ENCODE peak calls at places on chromosomes 5 and 9, in seven cellular contexts. One of them, this sample, is unnamed.

GRCh38 chr9:103533318-103533717 is 538.2 kb downstream of the CYLC2 start:
- DNase-seq in GM12878: no peak
- DNase-seq in neuronal stem cell: no peak
- DNase-seq in PC-3: no peak
- DNase-seq in trophoblast cell: no peak
- DNase-seq in IMR-90: no peak
- DNase-seq in SK-N-SH: no peak
- DNase-seq in this sample: no peak

GRCh38 chr9:73549991-73550390 is 398.3 kb downstream of the ANXA1 start:
- DNase-seq in trophoblast cell: no peak
- DNase-seq in IMR-90: no peak
- DNase-seq in GM12878: no peak
- DNase-seq in PC-3: no peak
- DNase-seq in neuronal stem cell: no peak
- DNase-seq in SK-N-SH: no peak
- DNase-seq in this sample: no peak

GRCh38 chr9:77946969-77947368 is 84.6 kb downstream of the GNAQ start:
- DNase-seq in neuronal stem cell: no peak
- DNase-seq in PC-3: peak; percentile 5
- DNase-seq in GM12878: no peak
- DNase-seq in trophoblast cell: no peak
- DNase-seq in SK-N-SH: no peak
- DNase-seq in IMR-90: no peak
- DNase-seq in this sample: no peak

GRCh38 chr5:171840701-171841522 is 55.3 kb downstream of the SMIM23 start:
- DNase-seq in SK-N-SH: no peak
- DNase-seq in neuronal stem cell: no peak
- DNase-seq in trophoblast cell: peak; percentile 72
- DNase-seq in PC-3: no peak
- DNase-seq in GM12878: no peak
- DNase-seq in IMR-90: no peak
- DNase-seq in this sample: no peak

GRCh38 chr5:149583394-149583793 is 2.1 kb downstream of the ARHGEF37 start:
- DNase-seq in SK-N-SH: no peak
- DNase-seq in trophoblast cell: no peak
- DNase-seq in GM12878: no peak
- DNase-seq in neuronal stem cell: no peak
- DNase-seq in IMR-90: no peak
- DNase-seq in PC-3: peak; percentile 29
- DNase-seq in this sample: peak; percentile 75

GRCh38 chr5:151156732-151157402 is 712 bp downstream of the ANXA6 start:
- DNase-seq in PC-3: no peak
- DNase-seq in GM12878: no peak
- DNase-seq in SK-N-SH: peak; percentile 62
- DNase-seq in trophoblast cell: no peak
- DNase-seq in neuronal stem cell: no peak
- DNase-seq in IMR-90: peak; percentile 23
- DNase-seq in this sample: peak; percentile 55

GRCh38 chr5:148933903-148934432 is 107.6 kb downstream of the ADRB2 start:
- DNase-seq in neuronal stem cell: no peak
- DNase-seq in GM12878: no peak
- DNase-seq in trophoblast cell: no peak
- DNase-seq in SK-N-SH: no peak
- DNase-seq in PC-3: no peak
- DNase-seq in IMR-90: no peak
- DNase-seq in this sample: no peak

GRCh38 chr5:170297589-170298462 is at the start of gene LCP2:
- DNase-seq in SK-N-SH: no peak
- DNase-seq in neuronal stem cell: no peak
- DNase-seq in GM12878: no peak
- DNase-seq in PC-3: no peak
- DNase-seq in IMR-90: no peak
- DNase-seq in trophoblast cell: no peak
- DNase-seq in this sample: no peak

GRCh38 chr9:37037744-37038640 is 3.9 kb upstream of the PAX5 start:
- DNase-seq in neuronal stem cell: no peak
- DNase-seq in PC-3: no peak
- DNase-seq in SK-N-SH: peak; percentile 65
- DNase-seq in trophoblast cell: no peak
- DNase-seq in GM12878: no peak
- DNase-seq in IMR-90: no peak
- DNase-seq in this sample: no peak

GRCh38 chr9:38622083-38622674 is 1.8 kb upstream of the ANKRD18A start:
- DNase-seq in trophoblast cell: peak; percentile 47
- DNase-seq in PC-3: peak; percentile 59
- DNase-seq in neuronal stem cell: peak; percentile 29
- DNase-seq in SK-N-SH: peak; percentile 64
- DNase-seq in IMR-90: no peak
- DNase-seq in GM12878: no peak
- DNase-seq in this sample: peak; percentile 50

GRCh38 chr9:104836235-104836634 is 72.3 kb downstream of the NIPSNAP3B start:
- DNase-seq in IMR-90: peak; percentile 15
- DNase-seq in SK-N-SH: peak; percentile 56
- DNase-seq in PC-3: no peak
- DNase-seq in GM12878: no peak
- DNase-seq in neuronal stem cell: no peak
- DNase-seq in trophoblast cell: no peak
- DNase-seq in this sample: no peak

GRCh38 chr5:10370931-10371330 is 17.4 kb downstream of the MARCHF6 start:
- DNase-seq in GM12878: no peak
- DNase-seq in trophoblast cell: no peak
- DNase-seq in PC-3: no peak
- DNase-seq in neuronal stem cell: no peak
- DNase-seq in SK-N-SH: no peak
- DNase-seq in IMR-90: no peak
- DNase-seq in this sample: no peak

GRCh38 chr9:87714819-87715218 is 11.1 kb upstream of the CTSL start:
- DNase-seq in trophoblast cell: peak; percentile 66
- DNase-seq in GM12878: no peak
- DNase-seq in PC-3: peak; percentile 68
- DNase-seq in neuronal stem cell: no peak
- DNase-seq in SK-N-SH: no peak
- DNase-seq in IMR-90: peak; percentile 90
- DNase-seq in this sample: peak; percentile 87

GRCh38 chr9:6646028-6646636 is 603 bp upstream of the GLDC start:
- DNase-seq in PC-3: peak; percentile 17
- DNase-seq in IMR-90: no peak
- DNase-seq in trophoblast cell: peak; percentile 59
- DNase-seq in neuronal stem cell: no peak
- DNase-seq in SK-N-SH: no peak
- DNase-seq in GM12878: no peak
- DNase-seq in this sample: peak; percentile 6
- H3K9ac ChIP-seq in PC-3: peak overlapping the region; percentile 63
- H3K9ac ChIP-seq in IMR-90: no peak overlapping the region
- H3K9ac ChIP-seq in trophoblast cell: no peak overlapping the region
- H3K9ac ChIP-seq in neuronal stem cell: peak overlapping the region; percentile 82
- H3K9ac ChIP-seq in SK-N-SH: peak overlapping the region; percentile 39
- H3K9ac ChIP-seq in GM12878: peak overlapping the region; percentile 73
- H3K9ac ChIP-seq in this sample: no peak overlapping the region

DNA sequence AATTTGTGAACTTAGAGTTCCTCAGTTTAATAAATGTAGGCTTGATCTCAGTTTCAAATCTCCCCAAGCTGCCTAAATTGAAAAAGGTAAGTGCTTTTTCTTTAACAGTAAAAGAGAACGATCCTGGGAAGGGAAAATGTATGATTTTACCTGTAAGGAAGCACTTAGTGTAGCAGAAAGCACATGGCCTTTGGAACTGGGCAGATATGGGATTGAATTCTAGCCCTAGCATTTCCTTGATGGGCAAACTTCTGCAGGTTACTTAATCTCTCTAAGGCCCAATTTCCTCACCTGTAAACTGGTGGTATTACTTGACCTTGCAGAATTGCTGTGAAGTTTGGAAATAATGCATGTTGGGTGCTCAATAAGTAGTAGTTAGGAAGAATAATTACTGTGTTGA is 11.6 kb downstream of the ANP32B start:
- DNase-seq in PC-3: no peak
- DNase-seq in IMR-90: no peak
- DNase-seq in neuronal stem cell: no peak
- DNase-seq in SK-N-SH: no peak
- DNase-seq in GM12878: no peak
- DNase-seq in trophoblast cell: no peak
- DNase-seq in this sample: no peak
- H3K4me3 ChIP-seq in PC-3: no peak overlapping the region
- H3K4me3 ChIP-seq in IMR-90: no peak overlapping the region
- H3K4me3 ChIP-seq in neuronal stem cell: no peak overlapping the region
- H3K4me3 ChIP-seq in SK-N-SH: no peak overlapping the region
- H3K4me3 ChIP-seq in GM12878: no peak overlapping the region
- H3K4me3 ChIP-seq in trophoblast cell: no peak overlapping the region
- H3K4me3 ChIP-seq in this sample: no peak overlapping the region

DNA sequence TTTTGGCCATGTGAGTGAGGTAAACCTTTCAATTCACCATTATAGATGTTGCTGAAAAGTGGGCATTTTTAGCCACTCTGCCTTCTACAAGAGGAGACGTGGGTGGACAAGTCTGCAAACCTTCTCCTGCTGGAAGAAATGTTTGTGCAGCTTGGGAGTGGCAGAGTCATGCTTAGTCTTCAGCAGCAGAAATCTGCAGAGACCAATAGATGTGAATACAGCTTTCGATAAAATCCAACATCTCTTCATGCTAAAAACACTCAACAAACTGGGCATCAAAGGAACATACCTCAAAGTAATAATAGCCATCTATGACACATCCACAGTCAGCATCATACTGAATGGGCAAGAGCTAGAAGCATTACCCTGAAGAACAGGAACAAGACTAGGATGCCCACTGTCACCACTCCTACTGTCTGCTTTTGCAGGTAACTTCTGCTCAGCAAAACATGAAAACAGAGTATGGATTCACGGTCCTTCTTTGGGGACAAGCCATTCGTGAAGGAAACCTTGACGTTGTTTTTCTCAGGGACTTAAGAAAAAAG is 91.3 kb downstream of the RALGPS1 start:
- DNase-seq in GM12878: no peak
- DNase-seq in trophoblast cell: no peak
- DNase-seq in SK-N-SH: no peak
- DNase-seq in IMR-90: no peak
- DNase-seq in PC-3: no peak
- DNase-seq in neuronal stem cell: no peak
- DNase-seq in this sample: no peak
- H3K9ac ChIP-seq in GM12878: peak overlapping the region; percentile 10
- H3K9ac ChIP-seq in trophoblast cell: no peak overlapping the region
- H3K9ac ChIP-seq in SK-N-SH: no peak overlapping the region
- H3K9ac ChIP-seq in IMR-90: no peak overlapping the region
- H3K9ac ChIP-seq in PC-3: no peak overlapping the region
- H3K9ac ChIP-seq in neuronal stem cell: no peak overlapping the region
- H3K9ac ChIP-seq in this sample: no peak overlapping the region

GRCh38 chr5:68709229-68709628 is 384.6 kb upstream of the SLC30A5 start:
- DNase-seq in trophoblast cell: no peak
- DNase-seq in SK-N-SH: no peak
- DNase-seq in GM12878: no peak
- DNase-seq in PC-3: no peak
- DNase-seq in neuronal stem cell: no peak
- DNase-seq in IMR-90: no peak
- DNase-seq in this sample: no peak

GRCh38 chr5:68708842-68709170 is 385.0 kb upstream of the SLC30A5 start:
- DNase-seq in IMR-90: no peak
- DNase-seq in trophoblast cell: no peak
- DNase-seq in PC-3: no peak
- DNase-seq in GM12878: no peak
- DNase-seq in SK-N-SH: no peak
- DNase-seq in neuronal stem cell: no peak
- DNase-seq in this sample: peak; percentile 29

GRCh38 chr5:68710514-68710913 is 383.3 kb upstream of the SLC30A5 start:
- DNase-seq in PC-3: no peak
- DNase-seq in IMR-90: no peak
- DNase-seq in SK-N-SH: no peak
- DNase-seq in GM12878: peak; percentile 16
- DNase-seq in trophoblast cell: no peak
- DNase-seq in neuronal stem cell: no peak
- DNase-seq in this sample: no peak

GRCh38 chr5:68714810-68715209 is 379.0 kb upstream of the SLC30A5 start:
- DNase-seq in PC-3: no peak
- DNase-seq in neuronal stem cell: no peak
- DNase-seq in GM12878: no peak
- DNase-seq in trophoblast cell: no peak
- DNase-seq in SK-N-SH: no peak
- DNase-seq in IMR-90: no peak
- DNase-seq in this sample: no peak

GRCh38 chr5:68711311-68712200 is 382.3 kb upstream of the SLC30A5 start:
- DNase-seq in GM12878: peak; percentile 72
- DNase-seq in neuronal stem cell: no peak
- DNase-seq in IMR-90: no peak
- DNase-seq in SK-N-SH: no peak
- DNase-seq in trophoblast cell: no peak
- DNase-seq in PC-3: no peak
- DNase-seq in this sample: peak; percentile 22
- H3K4me3 ChIP-seq in GM12878: peak overlapping the region; percentile 14
- H3K4me3 ChIP-seq in neuronal stem cell: no peak overlapping the region
- H3K4me3 ChIP-seq in IMR-90: no peak overlapping the region
- H3K4me3 ChIP-seq in SK-N-SH: no peak overlapping the region
- H3K4me3 ChIP-seq in trophoblast cell: no peak overlapping the region
- H3K4me3 ChIP-seq in PC-3: no peak overlapping the region
- H3K4me3 ChIP-seq in this sample: no peak overlapping the region

GRCh38 chr9:99184073-99184426 is 37.7 kb downstream of the ALG2 start:
- DNase-seq in SK-N-SH: no peak
- DNase-seq in PC-3: no peak
- DNase-seq in trophoblast cell: no peak
- DNase-seq in GM12878: no peak
- DNase-seq in neuronal stem cell: no peak
- DNase-seq in IMR-90: no peak
- DNase-seq in this sample: no peak

GRCh38 chr9:99184427-99185327 is 37.1 kb downstream of the ALG2 start:
- DNase-seq in PC-3: peak; percentile 85
- DNase-seq in IMR-90: peak; percentile 93
- DNase-seq in trophoblast cell: peak; percentile 77
- DNase-seq in SK-N-SH: peak; percentile 77
- DNase-seq in neuronal stem cell: peak; percentile 89
- DNase-seq in GM12878: peak; percentile 80
- DNase-seq in this sample: peak; percentile 94

GRCh38 chr9:99185904-99186303 is 35.8 kb downstream of the ALG2 start:
- DNase-seq in GM12878: no peak
- DNase-seq in PC-3: no peak
- DNase-seq in IMR-90: no peak
- DNase-seq in SK-N-SH: peak; percentile 46
- DNase-seq in trophoblast cell: no peak
- DNase-seq in neuronal stem cell: no peak
- DNase-seq in this sample: no peak

GRCh38 chr9:99183616-99184015 is 38.1 kb downstream of the ALG2 start:
- DNase-seq in trophoblast cell: no peak
- DNase-seq in neuronal stem cell: no peak
- DNase-seq in GM12878: no peak
- DNase-seq in IMR-90: no peak
- DNase-seq in SK-N-SH: no peak
- DNase-seq in PC-3: no peak
- DNase-seq in this sample: no peak

GRCh38 chr9:99185328-99185632 is 36.5 kb downstream of the ALG2 start:
- DNase-seq in trophoblast cell: no peak
- DNase-seq in GM12878: no peak
- DNase-seq in IMR-90: no peak
- DNase-seq in SK-N-SH: no peak
- DNase-seq in PC-3: no peak
- DNase-seq in neuronal stem cell: no peak
- DNase-seq in this sample: no peak
- H3K9ac ChIP-seq in trophoblast cell: no peak overlapping the region
- H3K9ac ChIP-seq in GM12878: no peak overlapping the region
- H3K9ac ChIP-seq in IMR-90: no peak overlapping the region
- H3K9ac ChIP-seq in SK-N-SH: no peak overlapping the region
- H3K9ac ChIP-seq in PC-3: no peak overlapping the region
- H3K9ac ChIP-seq in neuronal stem cell: peak overlapping the region; percentile 45
- H3K9ac ChIP-seq in this sample: peak overlapping the region; percentile 27

GRCh38 chr5:54581831-54582548 is 64.4 kb downstream of the SNX18 start:
- DNase-seq in PC-3: no peak
- DNase-seq in SK-N-SH: no peak
- DNase-seq in GM12878: no peak
- DNase-seq in trophoblast cell: no peak
- DNase-seq in neuronal stem cell: no peak
- DNase-seq in IMR-90: peak; percentile 36
- DNase-seq in this sample: peak; percentile 88
- H3K4me3 ChIP-seq in PC-3: no peak overlapping the region
- H3K4me3 ChIP-seq in SK-N-SH: no peak overlapping the region
- H3K4me3 ChIP-seq in GM12878: no peak overlapping the region
- H3K4me3 ChIP-seq in trophoblast cell: no peak overlapping the region
- H3K4me3 ChIP-seq in neuronal stem cell: no peak overlapping the region
- H3K4me3 ChIP-seq in IMR-90: no peak overlapping the region
- H3K4me3 ChIP-seq in this sample: peak overlapping the region; percentile 36

This sample was measured in adipocyte.